ENCODE peak calls at places on chromosomes 2 and 18, in nine cellular contexts. One of them, this sample, is unnamed.

GRCh38 chr2:67836861-67837260 is 225.9 kb downstream of the C1D start:
- DNase-seq in SW480: no peak
- DNase-seq in RCC 7860: no peak
- DNase-seq in 8988T: no peak
- DNase-seq in mesenchymal stem cell: no peak
- DNase-seq in right atrium auricular region: no peak
- DNase-seq in HFFc6: no peak
- DNase-seq in stimulated activated CD4-positive, alpha-beta T cell treated with anti-CD3 and anti-CD28 coated beads, Interleukin-12 subunit alpha, Interleukin-12 subunit beta, amount 100 ng/mL, for 24 hours: no peak
- DNase-seq in NCI-H1436 treated with DMSO at 0.1 percent for 48 hours: no peak
- DNase-seq in this sample: no peak

GRCh38 chr2:197559656-197560055 is 43.8 kb downstream of the MOB4 start:
- DNase-seq in 8988T: no peak
- DNase-seq in mesenchymal stem cell: no peak
- DNase-seq in RCC 7860: no peak
- DNase-seq in HFFc6: no peak
- DNase-seq in NCI-H1436 treated with DMSO at 0.1 percent for 48 hours: no peak
- DNase-seq in stimulated activated CD4-positive, alpha-beta T cell treated with anti-CD3 and anti-CD28 coated beads, Interleukin-12 subunit alpha, Interleukin-12 subunit beta, amount 100 ng/mL, for 24 hours: no peak
- DNase-seq in right atrium auricular region: no peak
- DNase-seq in SW480: no peak
- DNase-seq in this sample: no peak

GRCh38 chr2:43792653-43793052 is 18.8 kb downstream of the DYNC2LI1 start:
- DNase-seq in RCC 7860: peak
- DNase-seq in 8988T: no peak
- DNase-seq in stimulated activated CD4-positive, alpha-beta T cell treated with anti-CD3 and anti-CD28 coated beads, Interleukin-12 subunit alpha, Interleukin-12 subunit beta, amount 100 ng/mL, for 24 hours: no peak
- DNase-seq in HFFc6: no peak
- DNase-seq in NCI-H1436 treated with DMSO at 0.1 percent for 48 hours: no peak
- DNase-seq in right atrium auricular region: no peak
- DNase-seq in mesenchymal stem cell: peak
- DNase-seq in SW480: no peak
- DNase-seq in this sample: no peak

GRCh38 chr2:238059505-238059904 is 1.3 kb upstream of the SCLY start:
- DNase-seq in SW480: no peak
- DNase-seq in RCC 7860: no peak
- DNase-seq in stimulated activated CD4-positive, alpha-beta T cell treated with anti-CD3 and anti-CD28 coated beads, Interleukin-12 subunit alpha, Interleukin-12 subunit beta, amount 100 ng/mL, for 24 hours: no peak
- DNase-seq in right atrium auricular region: peak
- DNase-seq in 8988T: no peak
- DNase-seq in mesenchymal stem cell: no peak
- DNase-seq in HFFc6: no peak
- DNase-seq in NCI-H1436 treated with DMSO at 0.1 percent for 48 hours: no peak
- DNase-seq in this sample: no peak

GRCh38 chr2:240573516-240574385 is 5.5 kb downstream of the RNPEPL1 start:
- DNase-seq in 8988T: no peak
- DNase-seq in RCC 7860: no peak
- DNase-seq in mesenchymal stem cell: no peak
- DNase-seq in stimulated activated CD4-positive, alpha-beta T cell treated with anti-CD3 and anti-CD28 coated beads, Interleukin-12 subunit alpha, Interleukin-12 subunit beta, amount 100 ng/mL, for 24 hours: no peak
- DNase-seq in right atrium auricular region: no peak
- DNase-seq in NCI-H1436 treated with DMSO at 0.1 percent for 48 hours: no peak
- DNase-seq in SW480: no peak
- DNase-seq in HFFc6: no peak
- DNase-seq in this sample: no peak

GRCh38 chr2:72236445-72237067 is 88.9 kb upstream of the CYP26B1 start:
- DNase-seq in HFFc6: peak
- DNase-seq in NCI-H1436 treated with DMSO at 0.1 percent for 48 hours: no peak
- DNase-seq in right atrium auricular region: no peak
- DNase-seq in RCC 7860: peak
- DNase-seq in stimulated activated CD4-positive, alpha-beta T cell treated with anti-CD3 and anti-CD28 coated beads, Interleukin-12 subunit alpha, Interleukin-12 subunit beta, amount 100 ng/mL, for 24 hours: no peak
- DNase-seq in SW480: no peak
- DNase-seq in 8988T: no peak
- DNase-seq in mesenchymal stem cell: peak
- DNase-seq in this sample: no peak

GRCh38 chr2:216839626-216840132 is 20.2 kb downstream of the TNP1 start:
- DNase-seq in RCC 7860: no peak
- DNase-seq in NCI-H1436 treated with DMSO at 0.1 percent for 48 hours: no peak
- DNase-seq in stimulated activated CD4-positive, alpha-beta T cell treated with anti-CD3 and anti-CD28 coated beads, Interleukin-12 subunit alpha, Interleukin-12 subunit beta, amount 100 ng/mL, for 24 hours: no peak
- DNase-seq in mesenchymal stem cell: no peak
- DNase-seq in right atrium auricular region: no peak
- DNase-seq in HFFc6: no peak
- DNase-seq in SW480: no peak
- DNase-seq in 8988T: no peak
- DNase-seq in this sample: no peak

GRCh38 chr18:25262920-25263319 is 89.0 kb downstream of the ZNF521 start:
- DNase-seq in HFFc6: peak
- DNase-seq in 8988T: no peak
- DNase-seq in NCI-H1436 treated with DMSO at 0.1 percent for 48 hours: no peak
- DNase-seq in right atrium auricular region: no peak
- DNase-seq in mesenchymal stem cell: peak
- DNase-seq in stimulated activated CD4-positive, alpha-beta T cell treated with anti-CD3 and anti-CD28 coated beads, Interleukin-12 subunit alpha, Interleukin-12 subunit beta, amount 100 ng/mL, for 24 hours: no peak
- DNase-seq in SW480: no peak
- DNase-seq in RCC 7860: no peak
- DNase-seq in this sample: no peak

GRCh38 chr2:50649626-50650397 is 382.1 kb downstream of the NRXN1 start:
- DNase-seq in NCI-H1436 treated with DMSO at 0.1 percent for 48 hours: no peak
- DNase-seq in mesenchymal stem cell: peak
- DNase-seq in right atrium auricular region: no peak
- DNase-seq in 8988T: no peak
- DNase-seq in stimulated activated CD4-positive, alpha-beta T cell treated with anti-CD3 and anti-CD28 coated beads, Interleukin-12 subunit alpha, Interleukin-12 subunit beta, amount 100 ng/mL, for 24 hours: no peak
- DNase-seq in SW480: no peak
- DNase-seq in RCC 7860: no peak
- DNase-seq in HFFc6: no peak
- DNase-seq in this sample: no peak

GRCh38 chr2:205361970-205362369 is 320.3 kb upstream of the NRP2 start:
- DNase-seq in mesenchymal stem cell: no peak
- DNase-seq in RCC 7860: no peak
- DNase-seq in NCI-H1436 treated with DMSO at 0.1 percent for 48 hours: no peak
- DNase-seq in 8988T: no peak
- DNase-seq in SW480: no peak
- DNase-seq in HFFc6: no peak
- DNase-seq in right atrium auricular region: no peak
- DNase-seq in stimulated activated CD4-positive, alpha-beta T cell treated with anti-CD3 and anti-CD28 coated beads, Interleukin-12 subunit alpha, Interleukin-12 subunit beta, amount 100 ng/mL, for 24 hours: no peak
- DNase-seq in this sample: no peak

GRCh38 chr2:220619525-220620267 is 952.4 kb downstream of the EPHA4 start:
- DNase-seq in NCI-H1436 treated with DMSO at 0.1 percent for 48 hours: no peak
- DNase-seq in RCC 7860: no peak
- DNase-seq in stimulated activated CD4-positive, alpha-beta T cell treated with anti-CD3 and anti-CD28 coated beads, Interleukin-12 subunit alpha, Interleukin-12 subunit beta, amount 100 ng/mL, for 24 hours: no peak
- DNase-seq in 8988T: no peak
- DNase-seq in right atrium auricular region: no peak
- DNase-seq in SW480: no peak
- DNase-seq in HFFc6: peak
- DNase-seq in mesenchymal stem cell: peak
- DNase-seq in this sample: no peak

GRCh38 chr2:39875914-39876267 is 96.8 kb upstream of the THUMPD2 start:
- DNase-seq in 8988T: no peak
- DNase-seq in NCI-H1436 treated with DMSO at 0.1 percent for 48 hours: no peak
- DNase-seq in right atrium auricular region: no peak
- DNase-seq in RCC 7860: no peak
- DNase-seq in SW480: no peak
- DNase-seq in stimulated activated CD4-positive, alpha-beta T cell treated with anti-CD3 and anti-CD28 coated beads, Interleukin-12 subunit alpha, Interleukin-12 subunit beta, amount 100 ng/mL, for 24 hours: no peak
- DNase-seq in HFFc6: no peak
- DNase-seq in mesenchymal stem cell: no peak
- DNase-seq in this sample: no peak

GRCh38 chr2:52178845-52179244 is 1146.9 kb upstream of the NRXN1 start:
- DNase-seq in HFFc6: no peak
- DNase-seq in mesenchymal stem cell: no peak
- DNase-seq in SW480: no peak
- DNase-seq in RCC 7860: no peak
- DNase-seq in right atrium auricular region: no peak
- DNase-seq in NCI-H1436 treated with DMSO at 0.1 percent for 48 hours: no peak
- DNase-seq in 8988T: no peak
- DNase-seq in stimulated activated CD4-positive, alpha-beta T cell treated with anti-CD3 and anti-CD28 coated beads, Interleukin-12 subunit alpha, Interleukin-12 subunit beta, amount 100 ng/mL, for 24 hours: no peak
- DNase-seq in this sample: no peak

GRCh38 chr2:101873543-101873942 is 118.2 kb upstream of the IL1R2 start:
- DNase-seq in mesenchymal stem cell: peak
- DNase-seq in NCI-H1436 treated with DMSO at 0.1 percent for 48 hours: no peak
- DNase-seq in 8988T: no peak
- DNase-seq in RCC 7860: no peak
- DNase-seq in right atrium auricular region: no peak
- DNase-seq in HFFc6: peak
- DNase-seq in SW480: peak
- DNase-seq in stimulated activated CD4-positive, alpha-beta T cell treated with anti-CD3 and anti-CD28 coated beads, Interleukin-12 subunit alpha, Interleukin-12 subunit beta, amount 100 ng/mL, for 24 hours: no peak
- DNase-seq in this sample: no peak

GRCh38 chr18:987325-988186 is 82.9 kb downstream of the ADCYAP1 start:
- DNase-seq in SW480: no peak
- DNase-seq in mesenchymal stem cell: no peak
- DNase-seq in NCI-H1436 treated with DMSO at 0.1 percent for 48 hours: no peak
- DNase-seq in 8988T: no peak
- DNase-seq in RCC 7860: peak
- DNase-seq in right atrium auricular region: no peak
- DNase-seq in stimulated activated CD4-positive, alpha-beta T cell treated with anti-CD3 and anti-CD28 coated beads, Interleukin-12 subunit alpha, Interleukin-12 subunit beta, amount 100 ng/mL, for 24 hours: no peak
- DNase-seq in HFFc6: no peak
- DNase-seq in this sample: no peak

GRCh38 chr2:29518010-29518409 is 402.8 kb downstream of the CLIP4 start:
- DNase-seq in HFFc6: peak
- DNase-seq in stimulated activated CD4-positive, alpha-beta T cell treated with anti-CD3 and anti-CD28 coated beads, Interleukin-12 subunit alpha, Interleukin-12 subunit beta, amount 100 ng/mL, for 24 hours: no peak
- DNase-seq in mesenchymal stem cell: no peak
- DNase-seq in right atrium auricular region: no peak
- DNase-seq in NCI-H1436 treated with DMSO at 0.1 percent for 48 hours: no peak
- DNase-seq in 8988T: no peak
- DNase-seq in SW480: no peak
- DNase-seq in RCC 7860: no peak
- DNase-seq in this sample: no peak

GRCh38 chr2:222835142-222835822 is 25.6 kb upstream of the ACSL3 start:
- DNase-seq in HFFc6: no peak
- DNase-seq in mesenchymal stem cell: no peak
- DNase-seq in stimulated activated CD4-positive, alpha-beta T cell treated with anti-CD3 and anti-CD28 coated beads, Interleukin-12 subunit alpha, Interleukin-12 subunit beta, amount 100 ng/mL, for 24 hours: no peak
- DNase-seq in right atrium auricular region: no peak
- DNase-seq in NCI-H1436 treated with DMSO at 0.1 percent for 48 hours: no peak
- DNase-seq in SW480: no peak
- DNase-seq in RCC 7860: peak
- DNase-seq in 8988T: no peak
- DNase-seq in this sample: no peak

GRCh38 chr18:22494771-22495170 is 77.1 kb upstream of the CTAGE1 start:
- DNase-seq in RCC 7860: no peak
- DNase-seq in 8988T: no peak
- DNase-seq in right atrium auricular region: no peak
- DNase-seq in SW480: no peak
- DNase-seq in HFFc6: peak
- DNase-seq in stimulated activated CD4-positive, alpha-beta T cell treated with anti-CD3 and anti-CD28 coated beads, Interleukin-12 subunit alpha, Interleukin-12 subunit beta, amount 100 ng/mL, for 24 hours: no peak
- DNase-seq in NCI-H1436 treated with DMSO at 0.1 percent for 48 hours: no peak
- DNase-seq in mesenchymal stem cell: peak
- DNase-seq in this sample: no peak

GRCh38 chr2:196718796-196719564 is 79.5 kb downstream of the CCDC150 start:
- DNase-seq in NCI-H1436 treated with DMSO at 0.1 percent for 48 hours: no peak
- DNase-seq in 8988T: no peak
- DNase-seq in HFFc6: peak
- DNase-seq in SW480: no peak
- DNase-seq in mesenchymal stem cell: peak
- DNase-seq in right atrium auricular region: peak
- DNase-seq in stimulated activated CD4-positive, alpha-beta T cell treated with anti-CD3 and anti-CD28 coated beads, Interleukin-12 subunit alpha, Interleukin-12 subunit beta, amount 100 ng/mL, for 24 hours: no peak
- DNase-seq in RCC 7860: peak
- DNase-seq in this sample: no peak

GRCh38 chr2:2716771-2717170 is 385.7 kb upstream of the MYT1L start:
- DNase-seq in 8988T: no peak
- DNase-seq in RCC 7860: no peak
- DNase-seq in HFFc6: no peak
- DNase-seq in mesenchymal stem cell: no peak
- DNase-seq in SW480: no peak
- DNase-seq in right atrium auricular region: no peak
- DNase-seq in NCI-H1436 treated with DMSO at 0.1 percent for 48 hours: no peak
- DNase-seq in stimulated activated CD4-positive, alpha-beta T cell treated with anti-CD3 and anti-CD28 coated beads, Interleukin-12 subunit alpha, Interleukin-12 subunit beta, amount 100 ng/mL, for 24 hours: no peak
- DNase-seq in this sample: no peak

GRCh38 chr18:25247725-25248124 is 104.2 kb downstream of the ZNF521 start:
- DNase-seq in RCC 7860: no peak
- DNase-seq in NCI-H1436 treated with DMSO at 0.1 percent for 48 hours: no peak
- DNase-seq in HFFc6: peak
- DNase-seq in mesenchymal stem cell: peak
- DNase-seq in 8988T: no peak
- DNase-seq in stimulated activated CD4-positive, alpha-beta T cell treated with anti-CD3 and anti-CD28 coated beads, Interleukin-12 subunit alpha, Interleukin-12 subunit beta, amount 100 ng/mL, for 24 hours: no peak
- DNase-seq in SW480: no peak
- DNase-seq in right atrium auricular region: no peak
- DNase-seq in this sample: no peak